ENCODE peak calls at places on chromosomes 2 and 18, in five cellular contexts. One of them, this sample, is unnamed.

GRCh38 chr2:12051831-12052230 is 305.4 kb downstream of the LPIN1 start:
- DNase-seq in trophoblast cell: no peak
- DNase-seq in mesendoderm: no peak
- DNase-seq in IMR-90: peak
- DNase-seq in neuronal stem cell: no peak
- DNase-seq in this sample: no peak

GRCh38 chr2:56184500-56184996 is 758 bp downstream of the CCDC85A start:
- DNase-seq in trophoblast cell: peak
- DNase-seq in mesendoderm: peak
- DNase-seq in IMR-90: no peak
- DNase-seq in neuronal stem cell: peak
- DNase-seq in this sample: peak

GRCh38 chr18:26301681-26302080 is 75.4 kb downstream of the TAF4B start:
- DNase-seq in trophoblast cell: no peak
- DNase-seq in mesendoderm: no peak
- DNase-seq in IMR-90: no peak
- DNase-seq in neuronal stem cell: no peak
- DNase-seq in this sample: no peak

GRCh38 chr2:239399404-239399999 is 1.3 kb downstream of the HDAC4 start:
- DNase-seq in trophoblast cell: no peak
- DNase-seq in mesendoderm: peak
- DNase-seq in IMR-90: peak
- DNase-seq in neuronal stem cell: no peak
- DNase-seq in this sample: peak

GRCh38 chr18:37487400-37487831 is 78.2 kb downstream of the CELF4 start:
- DNase-seq in trophoblast cell: no peak
- DNase-seq in mesendoderm: no peak
- DNase-seq in IMR-90: no peak
- DNase-seq in neuronal stem cell: no peak
- DNase-seq in this sample: no peak

GRCh38 chr2:120434487-120434886 is 88.6 kb downstream of the INHBB start:
- DNase-seq in trophoblast cell: no peak
- DNase-seq in mesendoderm: no peak
- DNase-seq in IMR-90: no peak
- DNase-seq in neuronal stem cell: no peak
- DNase-seq in this sample: peak

GRCh38 chr2:240343548-240343947 is 91.9 kb upstream of the GPC1 start:
- DNase-seq in trophoblast cell: no peak
- DNase-seq in mesendoderm: no peak
- DNase-seq in IMR-90: no peak
- DNase-seq in neuronal stem cell: no peak
- DNase-seq in this sample: no peak

GRCh38 chr2:220940646-220941045 is 631.5 kb downstream of the EPHA4 start:
- DNase-seq in trophoblast cell: no peak
- DNase-seq in mesendoderm: no peak
- DNase-seq in IMR-90: no peak
- DNase-seq in neuronal stem cell: no peak
- DNase-seq in this sample: no peak

GRCh38 chr2:85213893-85214512 is 80.8 kb downstream of the TCF7L1 start:
- DNase-seq in trophoblast cell: no peak
- DNase-seq in mesendoderm: peak
- DNase-seq in IMR-90: no peak
- DNase-seq in neuronal stem cell: no peak
- DNase-seq in this sample: no peak

GRCh38 chr18:10035306-10035991 is 121.6 kb downstream of the VAPA start:
- DNase-seq in trophoblast cell: peak
- DNase-seq in mesendoderm: no peak
- DNase-seq in IMR-90: no peak
- DNase-seq in neuronal stem cell: no peak
- DNase-seq in this sample: no peak

GRCh38 chr2:18677280-18677679 is 87.9 kb upstream of the NT5C1B start:
- DNase-seq in trophoblast cell: no peak
- DNase-seq in mesendoderm: no peak
- DNase-seq in IMR-90: no peak
- DNase-seq in neuronal stem cell: no peak
- DNase-seq in this sample: no peak

GRCh38 chr18:62938006-62938405 is 222.7 kb downstream of the PHLPP1 start:
- DNase-seq in trophoblast cell: no peak
- DNase-seq in mesendoderm: no peak
- DNase-seq in IMR-90: peak
- DNase-seq in neuronal stem cell: no peak
- DNase-seq in this sample: no peak

GRCh38 chr2:25112113-25112512 is 56.3 kb downstream of the POMC start:
- DNase-seq in trophoblast cell: no peak
- DNase-seq in mesendoderm: no peak
- DNase-seq in IMR-90: no peak
- DNase-seq in neuronal stem cell: no peak
- DNase-seq in this sample: no peak

GRCh38 chr2:54570321-54570881 is 114.3 kb downstream of the SPTBN1 start:
- DNase-seq in trophoblast cell: no peak
- DNase-seq in mesendoderm: no peak
- DNase-seq in IMR-90: no peak
- DNase-seq in neuronal stem cell: no peak
- DNase-seq in this sample: no peak

GRCh38 chr2:213868526-213868925 is 542.3 kb upstream of the VWC2L start:
- DNase-seq in trophoblast cell: no peak
- DNase-seq in mesendoderm: no peak
- DNase-seq in IMR-90: no peak
- DNase-seq in neuronal stem cell: no peak
- DNase-seq in this sample: no peak

GRCh38 chr2:235031686-235032373 is 80.0 kb downstream of the SH3BP4 start:
- DNase-seq in trophoblast cell: no peak
- DNase-seq in mesendoderm: no peak
- DNase-seq in IMR-90: no peak
- DNase-seq in neuronal stem cell: no peak
- DNase-seq in this sample: no peak

GRCh38 chr18:43277164-43277600 is at the start of gene SYT4:
- DNase-seq in trophoblast cell: peak
- DNase-seq in mesendoderm: peak
- DNase-seq in IMR-90: peak
- DNase-seq in neuronal stem cell: peak
- DNase-seq in this sample: peak

GRCh38 chr2:10864888-10865551 is 46.7 kb upstream of the KCNF1 start:
- DNase-seq in trophoblast cell: no peak
- DNase-seq in mesendoderm: no peak
- DNase-seq in IMR-90: no peak
- DNase-seq in neuronal stem cell: no peak
- DNase-seq in this sample: no peak

GRCh38 chr2:195396479-195396878 is 260.5 kb upstream of the SLC39A10 start:
- DNase-seq in trophoblast cell: no peak
- DNase-seq in mesendoderm: no peak
- DNase-seq in IMR-90: no peak
- DNase-seq in neuronal stem cell: no peak
- DNase-seq in this sample: no peak

GRCh38 chr2:103873719-103874359 is 980.1 kb upstream of the POU3F3 start:
- DNase-seq in trophoblast cell: no peak
- DNase-seq in mesendoderm: no peak
- DNase-seq in IMR-90: no peak
- DNase-seq in neuronal stem cell: peak
- DNase-seq in this sample: no peak

GRCh38 chr2:55910077-55910476 is 13.5 kb downstream of the EFEMP1 start:
- DNase-seq in trophoblast cell: no peak
- DNase-seq in mesendoderm: no peak
- DNase-seq in IMR-90: no peak
- DNase-seq in neuronal stem cell: no peak
- DNase-seq in this sample: no peak

GRCh38 chr2:99488587-99488998 is 1.2 kb downstream of the REV1 start:
- DNase-seq in trophoblast cell: peak
- DNase-seq in mesendoderm: no peak
- DNase-seq in IMR-90: peak
- DNase-seq in neuronal stem cell: no peak
- DNase-seq in this sample: no peak

GRCh38 chr2:114442545-114442944 is at the start of gene DPP10:
- DNase-seq in trophoblast cell: no peak
- DNase-seq in mesendoderm: peak
- DNase-seq in IMR-90: peak
- DNase-seq in neuronal stem cell: peak
- DNase-seq in this sample: peak

GRCh38 chr2:45000921-45001628 is 8.2 kb downstream of the SIX2 start:
- DNase-seq in trophoblast cell: no peak
- DNase-seq in mesendoderm: peak
- DNase-seq in IMR-90: no peak
- DNase-seq in neuronal stem cell: no peak
- DNase-seq in this sample: peak

GRCh38 chr2:128551435-128551834 is 232.8 kb upstream of the HS6ST1 start:
- DNase-seq in trophoblast cell: no peak
- DNase-seq in mesendoderm: no peak
- DNase-seq in IMR-90: no peak
- DNase-seq in neuronal stem cell: no peak
- DNase-seq in this sample: no peak

GRCh38 chr2:101545940-101546339 is 71.0 kb upstream of the RFX8 start:
- DNase-seq in trophoblast cell: no peak
- DNase-seq in mesendoderm: no peak
- DNase-seq in IMR-90: no peak
- DNase-seq in neuronal stem cell: no peak
- DNase-seq in this sample: no peak

GRCh38 chr18:48290162-48290926 is 118.8 kb downstream of the ZBTB7C start:
- DNase-seq in trophoblast cell: no peak
- DNase-seq in mesendoderm: no peak
- DNase-seq in IMR-90: no peak
- DNase-seq in neuronal stem cell: no peak
- DNase-seq in this sample: no peak

GRCh38 chr2:28437142-28437835 is 44.6 kb downstream of the FOSL2 start:
- DNase-seq in trophoblast cell: peak
- DNase-seq in mesendoderm: peak
- DNase-seq in IMR-90: no peak
- DNase-seq in neuronal stem cell: no peak
- DNase-seq in this sample: no peak

DNA sequence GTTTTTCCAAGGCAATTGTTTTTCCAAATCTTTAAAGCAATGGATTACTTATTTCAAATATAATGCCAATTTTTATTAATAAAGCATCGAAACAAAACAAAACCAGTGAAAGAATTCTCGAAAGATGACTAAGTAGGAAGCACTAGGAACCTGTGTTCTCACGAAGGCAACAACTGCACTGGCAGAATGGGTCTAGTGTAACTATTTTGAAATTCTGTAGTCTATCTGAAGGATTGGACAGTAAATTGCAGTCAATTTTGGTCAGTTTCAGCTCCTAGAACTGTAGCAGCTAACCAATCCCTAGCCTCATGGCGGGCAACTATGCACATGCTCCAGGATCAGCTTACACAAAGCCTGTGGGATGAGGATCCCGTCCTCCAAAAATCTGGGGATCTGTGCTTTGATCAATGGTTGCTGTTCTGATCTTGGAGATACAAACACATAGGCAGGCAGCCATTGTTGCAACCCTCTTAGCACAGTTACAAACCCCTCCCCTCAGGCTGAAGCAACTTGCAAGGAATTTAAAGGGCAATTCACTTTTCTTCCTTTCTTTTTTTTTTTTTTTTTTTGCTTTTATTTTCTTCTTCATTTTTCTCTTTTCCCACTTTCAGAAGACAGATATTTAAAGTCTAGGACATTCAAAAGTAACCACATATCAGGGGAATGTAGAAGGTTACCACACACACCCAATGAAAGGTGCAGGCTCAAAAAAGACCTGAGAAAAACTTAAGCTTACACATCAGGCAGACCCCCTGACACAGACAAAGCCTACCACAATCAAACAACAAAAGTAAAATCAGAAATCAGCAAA is 147.6 kb downstream of the THADA start:
- DNase-seq in trophoblast cell: no peak
- DNase-seq in mesendoderm: peak
- DNase-seq in IMR-90: no peak
- DNase-seq in neuronal stem cell: no peak
- DNase-seq in this sample: no peak
- H2AK5ac ChIP-seq in trophoblast cell: no peak
- H2AK5ac ChIP-seq in mesendoderm: no peak
- H2AK5ac ChIP-seq in IMR-90: no peak
- H2AK5ac ChIP-seq in neuronal stem cell: no peak
- H2AK5ac ChIP-seq in this sample: no peak

GRCh38 chr18:45590546-45590945 is 24.7 kb upstream of the SLC14A2 start:
- DNase-seq in trophoblast cell: no peak
- DNase-seq in mesendoderm: no peak
- DNase-seq in IMR-90: no peak
- DNase-seq in neuronal stem cell: no peak
- DNase-seq in this sample: no peak

GRCh38 chr18:45590060-45590537 is 25.2 kb upstream of the SLC14A2 start:
- DNase-seq in trophoblast cell: no peak
- DNase-seq in mesendoderm: no peak
- DNase-seq in IMR-90: peak
- DNase-seq in neuronal stem cell: no peak
- DNase-seq in this sample: no peak

GRCh38 chr18:45588831-45589558 is 26.3 kb upstream of the SLC14A2 start:
- DNase-seq in trophoblast cell: no peak
- DNase-seq in mesendoderm: no peak
- DNase-seq in IMR-90: peak
- DNase-seq in neuronal stem cell: no peak
- DNase-seq in this sample: no peak

GRCh38 chr18:45588284-45588683 is 27.0 kb upstream of the SLC14A2 start:
- DNase-seq in trophoblast cell: no peak
- DNase-seq in mesendoderm: no peak
- DNase-seq in IMR-90: peak
- DNase-seq in neuronal stem cell: no peak
- DNase-seq in this sample: no peak

GRCh38 chr18:45589559-45590041 is 25.7 kb upstream of the SLC14A2 start:
- DNase-seq in trophoblast cell: no peak
- DNase-seq in mesendoderm: no peak
- DNase-seq in IMR-90: peak
- DNase-seq in neuronal stem cell: no peak
- DNase-seq in this sample: no peak
- H3K27ac ChIP-seq in trophoblast cell: no peak
- H3K27ac ChIP-seq in mesendoderm: no peak
- H3K27ac ChIP-seq in IMR-90: peak
- H3K27ac ChIP-seq in neuronal stem cell: no peak
- H3K27ac ChIP-seq in this sample: no peak

DNA sequence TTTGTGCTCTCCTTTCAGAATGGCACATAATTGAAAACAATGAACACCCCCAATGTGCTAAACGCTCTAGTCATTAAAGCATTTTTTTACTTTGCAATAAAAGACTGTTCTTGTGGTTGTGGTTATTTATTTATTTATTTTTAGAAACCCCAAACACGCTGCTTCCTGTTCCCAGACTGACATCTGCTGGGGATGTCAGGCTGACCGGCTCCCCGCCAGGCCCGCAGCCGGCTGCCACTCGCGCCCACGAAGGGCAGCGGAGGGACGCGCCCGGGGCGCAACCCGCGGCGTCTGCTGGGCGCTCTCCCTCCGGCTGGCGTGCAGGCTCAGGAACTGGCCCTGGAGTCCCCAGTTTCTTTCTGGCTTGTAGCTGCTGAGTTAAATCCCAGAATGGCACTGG is 83.1 kb upstream of the SP3 start:
- DNase-seq in trophoblast cell: no peak
- DNase-seq in mesendoderm: no peak
- DNase-seq in IMR-90: no peak
- DNase-seq in neuronal stem cell: no peak
- DNase-seq in this sample: no peak
- H2AK5ac ChIP-seq in trophoblast cell: no peak
- H2AK5ac ChIP-seq in mesendoderm: no peak
- H2AK5ac ChIP-seq in IMR-90: no peak
- H2AK5ac ChIP-seq in neuronal stem cell: no peak
- H2AK5ac ChIP-seq in this sample: no peak

DNA sequence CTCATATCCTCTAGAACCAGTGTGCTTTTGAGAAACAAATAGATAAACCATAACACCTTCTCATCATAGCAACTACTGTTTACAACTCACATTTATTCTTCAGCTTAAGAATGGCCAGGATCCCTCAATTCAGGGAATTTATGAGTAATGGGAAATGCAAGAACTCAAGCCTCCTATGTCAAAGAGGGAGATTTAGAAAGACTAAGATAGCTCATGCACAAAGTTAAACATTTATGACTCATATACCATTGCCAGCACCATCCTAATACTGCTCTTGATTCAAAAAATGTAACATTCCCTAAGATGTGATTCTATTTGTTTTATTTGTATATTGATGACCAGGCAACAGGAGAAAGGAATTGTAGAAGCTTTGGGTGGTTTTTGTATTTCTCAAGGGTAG is 172.8 kb downstream of the CYP26B1 start:
- DNase-seq in trophoblast cell: no peak
- DNase-seq in mesendoderm: no peak
- DNase-seq in IMR-90: no peak
- DNase-seq in neuronal stem cell: no peak
- DNase-seq in this sample: no peak
- H3K27ac ChIP-seq in trophoblast cell: no peak
- H3K27ac ChIP-seq in mesendoderm: no peak
- H3K27ac ChIP-seq in IMR-90: no peak
- H3K27ac ChIP-seq in neuronal stem cell: no peak
- H3K27ac ChIP-seq in this sample: no peak